ENCODE peak calls at places on chromosomes 1 and 21, in ten cellular contexts. R is fibroblast of pulmonary artery, N is heart right ventricle, P is left ventricle myocardium inferior, T is bronchial epithelial cell, H is lower leg skin, U is GM12864, O is AG10803, D is pancreas, C is HFF-Myc. J is an unnamed sample.
A peak's percentile ranks its signal among the peaks of the same experiment; 100 is the strongest.

GRCh38 chr1:53573931-53574330 is 114.7 kb downstream of the DMRTB1 start:
- DNase-seq in R (no peak), N (no peak), P (no peak), T (no peak), H (peak; percentile 65), U (no peak), O (no peak), D (peak; percentile 32), C (no peak), J (no peak)

GRCh38 chr1:61097326-61097725 is 15.0 kb downstream of the NFIA start:
- DNase-seq in R (peak; percentile 84), N (no peak), P (no peak), T (peak; percentile 85), H (no peak), U (no peak), O (peak; percentile 78), D (no peak), C (no peak), J (peak; percentile 85)

GRCh38 chr1:9070421-9071015 is 1.1 kb upstream of the SLC2A5 start:
- DNase-seq in R (no peak), N (no peak), P (no peak), T (no peak), H (no peak), U (no peak), O (no peak), D (no peak), C (no peak), J (no peak)

GRCh38 chr1:230696722-230697432 is 17.0 kb downstream of the AGT start:
- DNase-seq in R (no peak), N (no peak), P (no peak), T (no peak), H (no peak), U (no peak), O (peak; percentile 49), D (no peak), C (peak; percentile 49), J (peak; percentile 34)

GRCh38 chr1:94237291-94238226 is at the start of gene ARHGAP29:
- DNase-seq in R (peak; percentile 75), N (peak; percentile 87), P (peak; percentile 89), T (peak; percentile 55), H (peak; percentile 94), U (no peak), O (peak; percentile 65), D (peak; percentile 97), C (no peak), J (peak; percentile 77)

GRCh38 chr1:94698759-94699502 is 121.2 kb upstream of the SLC44A3 start:
- DNase-seq in R (peak; percentile 35), N (no peak), P (no peak), T (peak; percentile 47), H (no peak), U (no peak), O (peak; percentile 95), D (no peak), C (no peak), J (peak; percentile 64)

GRCh38 chr1:9037476-9038337 is 11.5 kb upstream of the SLC2A7 start:
- DNase-seq in R (no peak), N (no peak), P (no peak), T (no peak), H (no peak), U (peak; percentile 50), O (no peak), D (no peak), C (no peak), J (no peak)

GRCh38 chr1:40363721-40364120 is 9.8 kb upstream of the SMAP2 start:
- DNase-seq in R (no peak), N (no peak), P (no peak), T (peak; percentile 68), H (no peak), U (no peak), O (no peak), D (no peak), C (no peak), J (no peak)

GRCh38 chr1:151912973-151913372 is 3.7 kb upstream of the THEM4 start:
- DNase-seq in R (no peak), N (no peak), P (no peak), T (no peak), H (no peak), U (no peak), O (no peak), D (no peak), C (no peak), J (no peak)

GRCh38 chr1:151909167-151910149 is at the start of gene THEM4:
- DNase-seq in R (peak; percentile 97), N (peak; percentile 97), P (peak; percentile 98), T (peak; percentile 82), H (peak; percentile 99), U (peak; percentile 89), O (peak; percentile 97), D (peak; percentile 99), C (peak; percentile 81), J (peak; percentile 96)

GRCh38 chr1:151905070-151905442 is 4.3 kb downstream of the THEM4 start:
- DNase-seq in R (peak; percentile 59), N (no peak), P (no peak), T (no peak), H (no peak), U (no peak), O (no peak), D (no peak), C (no peak), J (peak; percentile 49)

GRCh38 chr1:151907363-151908139 is 1.8 kb downstream of the THEM4 start:
- DNase-seq in R (no peak), N (no peak), P (no peak), T (no peak), H (no peak), U (no peak), O (no peak), D (no peak), C (no peak), J (no peak)

DNA sequence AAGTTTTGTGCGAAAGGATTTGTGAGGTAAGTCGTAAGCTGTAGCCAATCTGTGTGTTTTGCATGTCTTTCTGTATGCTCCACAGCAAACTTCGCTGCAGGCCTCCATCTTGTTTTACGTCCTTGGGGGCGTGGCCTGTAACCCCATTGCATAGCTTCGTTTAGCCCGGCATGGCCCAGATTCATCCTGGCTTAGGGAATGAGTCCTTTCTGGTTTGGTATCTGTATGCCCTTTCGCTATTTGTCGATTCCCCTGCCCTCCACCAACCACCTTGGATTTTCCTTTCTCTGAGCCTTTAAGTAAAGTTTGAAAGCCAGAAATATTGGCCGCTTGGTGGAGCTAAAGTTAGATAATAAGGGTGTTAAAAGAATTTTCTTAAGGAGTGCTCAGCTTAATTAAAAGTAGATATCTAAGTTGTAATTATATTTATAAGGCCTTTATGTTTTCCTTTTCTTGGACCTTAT is 1.1 kb downstream of the THEM4 start:
- DNase-seq in R (peak; percentile 36), N (no peak), P (no peak), T (no peak), H (no peak), U (no peak), O (no peak), D (no peak), C (no peak), J (peak; percentile 39)
- TF ChIP-seq CTCF in R (peak; percentile 18), N (no peak), P (no peak), T (no peak), H (no peak), U (peak; percentile 21), O (peak; percentile 32), D (no peak), C (peak; percentile 14), J (peak; percentile 33)

GRCh38 chr21:36744560-36745231 is 45.8 kb downstream of the SIM2 start:
- DNase-seq in R (no peak), N (no peak), P (peak; percentile 28), T (no peak), H (no peak), U (no peak), O (no peak), D (no peak), C (no peak), J (no peak)

GRCh38 chr21:36744190-36744559 is 45.3 kb downstream of the SIM2 start:
- DNase-seq in R (no peak), N (no peak), P (no peak), T (no peak), H (no peak), U (no peak), O (no peak), D (no peak), C (no peak), J (no peak)

GRCh38 chr21:36741506-36741905 is 42.6 kb downstream of the SIM2 start:
- DNase-seq in R (no peak), N (no peak), P (peak; percentile 31), T (no peak), H (no peak), U (no peak), O (no peak), D (no peak), C (no peak), J (no peak)

GRCh38 chr21:36743008-36743407 is 44.1 kb downstream of the SIM2 start:
- DNase-seq in R (no peak), N (no peak), P (no peak), T (no peak), H (no peak), U (no peak), O (no peak), D (no peak), C (no peak), J (no peak)

DNA sequence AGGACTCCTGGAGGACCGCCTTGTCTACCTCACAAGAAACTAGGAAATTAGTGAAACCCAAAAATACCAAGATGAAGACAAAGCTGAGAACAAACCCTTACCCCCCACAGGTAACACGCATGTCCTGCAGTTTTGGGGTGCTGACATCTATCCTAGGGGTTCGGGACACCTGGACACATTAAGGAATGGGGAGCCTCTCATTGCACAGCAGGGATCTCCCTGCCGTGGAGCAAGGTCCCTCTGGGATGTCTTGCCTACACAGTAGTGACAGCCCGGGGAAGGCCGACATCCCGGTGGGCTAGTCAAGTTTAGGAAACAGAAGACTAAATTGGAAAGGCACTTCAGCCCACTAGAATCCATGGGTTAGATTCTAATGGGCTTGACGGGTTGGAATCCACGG is 44.5 kb downstream of the SIM2 start:
- DNase-seq in R (no peak), N (no peak), P (no peak), T (no peak), H (no peak), U (no peak), O (no peak), D (no peak), C (no peak), J (no peak)
- H3K4me3 ChIP-seq in R (no peak overlapping the region), N (no peak overlapping the region), P (no peak overlapping the region), T (no peak overlapping the region), H (no peak overlapping the region), U (no peak overlapping the region), O (no peak overlapping the region), D (no peak overlapping the region), C (no peak overlapping the region), J (no peak overlapping the region)

GRCh38 chr1:46413596-46413985 is 19.5 kb downstream of the FAAH start:
- DNase-seq in R (no peak), N (no peak), P (no peak), T (no peak), H (no peak), U (no peak), O (no peak), D (no peak), C (no peak), J (peak; percentile 35)
- TF ChIP-seq CTCF in R (peak; percentile 36), N (no peak), P (peak; percentile 14), T (peak; percentile 22), H (no peak), U (peak; percentile 65), O (peak; percentile 26), D (no peak), C (peak; percentile 40), J (peak; percentile 57)

GRCh38 chr1:162779043-162779442 is 11.5 kb upstream of the HSD17B7 start:
- DNase-seq in R (no peak), N (no peak), P (no peak), T (no peak), H (no peak), U (no peak), O (no peak), D (no peak), C (no peak), J (no peak)

GRCh38 chr1:162772571-162773154 is 17.8 kb upstream of the HSD17B7 start:
- DNase-seq in R (peak; percentile 43), N (no peak), P (no peak), T (peak; percentile 7), H (no peak), U (no peak), O (peak; percentile 34), D (no peak), C (no peak), J (no peak)

DNA sequence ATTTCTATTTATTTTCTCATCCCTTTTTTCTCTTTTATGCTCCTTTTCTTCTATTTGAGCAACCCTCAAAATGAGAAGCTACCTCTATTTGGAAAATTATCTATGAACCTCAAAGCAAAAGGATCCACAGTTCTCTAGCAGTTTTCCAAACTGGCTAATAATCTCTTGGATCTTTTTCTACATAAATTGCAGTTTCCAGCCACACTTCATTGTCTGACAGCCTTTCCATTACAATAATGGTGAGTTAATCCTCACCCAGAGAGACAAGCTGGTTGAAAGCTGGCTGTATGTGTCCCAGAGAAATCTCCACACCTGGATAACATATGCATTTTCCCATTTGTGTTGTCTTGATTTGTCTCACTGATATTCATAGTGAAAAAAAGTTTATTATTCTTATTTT is 16.5 kb upstream of the HSD17B7 start:
- DNase-seq in R (no peak), N (no peak), P (no peak), T (no peak), H (no peak), U (no peak), O (no peak), D (no peak), C (no peak), J (no peak)
- H3K4me3 ChIP-seq in R (no peak overlapping the region), N (no peak overlapping the region), P (no peak overlapping the region), T (no peak overlapping the region), H (no peak overlapping the region), U (no peak overlapping the region), O (no peak overlapping the region), D (no peak overlapping the region), C (no peak overlapping the region), J (no peak overlapping the region)